ENCODE peak calls at places on chromosome 1, in six cellular contexts. O, Y, I, U, N and A are unnamed samples.
A peak's percentile ranks its signal among the peaks of the same experiment; 100 is the strongest.

GRCh38 chr1:209103135-209103534 is 480.4 kb upstream of the CAMK1G start:
- DNase-seq in O (peak; percentile 77), Y (no peak), I (no peak), U (no peak), N (no peak), A (no peak)

GRCh38 chr1:156154317-156154749 is 948 bp downstream of the SEMA4A start:
- DNase-seq in O (peak; percentile 37), Y (peak; percentile 88), I (peak; percentile 66), U (no peak), N (peak; percentile 69), A (no peak)

GRCh38 chr1:23530750-23531651 is at the start of gene E2F2:
- DNase-seq in O (peak; percentile 94), Y (peak; percentile 97), I (peak; percentile 93), U (peak; percentile 89), N (peak; percentile 81), A (peak; percentile 79)

GRCh38 chr1:114803001-114803400 is 22.5 kb upstream of the SIKE1 start:
- DNase-seq in O (no peak), Y (no peak), I (no peak), U (no peak), N (no peak), A (peak; percentile 2)

GRCh38 chr1:9228589-9228988 is 6.0 kb upstream of the H6PD start:
- DNase-seq in O (no peak), Y (no peak), I (no peak), U (no peak), N (no peak), A (no peak)

GRCh38 chr1:26744075-26744958 is 43.4 kb upstream of the PIGV start:
- DNase-seq in O (peak; percentile 77), Y (peak; percentile 97), I (peak; percentile 76), U (no peak), N (peak; percentile 74), A (no peak)

GRCh38 chr1:116987256-116987555 is 14.4 kb upstream of the CD101 start:
- DNase-seq in O (no peak), Y (no peak), I (no peak), U (no peak), N (no peak), A (no peak)

GRCh38 chr1:19169642-19170041 is 40.4 kb downstream of the UBR4 start:
- DNase-seq in O (no peak), Y (no peak), I (no peak), U (no peak), N (no peak), A (no peak)

GRCh38 chr1:202126426-202126825 is 3.7 kb downstream of the GPR37L1 start:
- DNase-seq in O (no peak), Y (no peak), I (no peak), U (no peak), N (no peak), A (no peak)

GRCh38 chr1:59473813-59474212 is 176.9 kb downstream of the FGGY start:
- DNase-seq in O (no peak), Y (no peak), I (no peak), U (no peak), N (no peak), A (no peak)

GRCh38 chr1:220544901-220545303 is 17.0 kb downstream of the MARK1 start:
- DNase-seq in O (peak; percentile 14), Y (peak; percentile 1), I (no peak), U (no peak), N (peak; percentile 39), A (no peak)

GRCh38 chr1:33634806-33635205 is 162.4 kb downstream of the ZSCAN20 start:
- DNase-seq in O (peak; percentile 60), Y (peak; percentile 26), I (peak; percentile 50), U (peak; percentile 66), N (peak; percentile 50), A (peak; percentile 18)

DNA sequence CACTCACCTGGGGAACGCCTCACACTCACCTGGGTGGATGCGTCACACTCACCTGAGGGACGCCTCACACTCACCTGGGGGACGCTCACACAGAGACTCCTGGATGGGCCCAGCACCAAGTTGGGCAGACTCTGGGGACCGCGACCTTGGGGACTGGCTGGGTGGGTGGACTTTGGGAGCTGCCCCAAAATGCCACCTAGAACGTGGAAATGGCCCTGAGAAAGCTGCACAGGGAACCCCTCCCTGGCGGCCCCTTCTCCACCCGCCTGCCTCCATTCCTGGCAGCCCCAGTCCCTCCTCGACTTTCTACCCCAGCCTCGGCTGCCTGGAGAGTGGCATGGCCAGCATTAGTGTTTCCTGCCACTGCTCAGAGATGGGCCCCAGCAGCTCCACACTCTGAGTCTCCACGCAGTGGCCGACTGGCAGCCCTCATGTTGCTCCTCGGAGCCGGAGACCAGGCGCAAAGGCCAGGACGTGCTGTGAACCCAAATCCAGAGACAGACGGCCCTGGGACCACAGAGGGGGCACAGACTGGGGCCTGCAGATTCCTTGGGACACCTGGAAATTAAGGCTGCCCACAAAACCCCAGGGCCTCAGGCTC is 46.5 kb upstream of the ACTRT2 start:
- DNase-seq in O (no peak), Y (no peak), I (no peak), U (no peak), N (no peak), A (no peak)
- H3K9me3 ChIP-seq in O (no peaks in the 10 kb centered on the region), Y (no peaks in the 10 kb centered on the region), I (no peaks in the 10 kb centered on the region), U (no peaks in the 10 kb centered on the region), N (no peaks in the 10 kb centered on the region), A (no peaks in the 10 kb centered on the region)

GRCh38 chr1:4267381-4268261 is 367.5 kb upstream of the C1orf174 start:
- DNase-seq in O (no peak), Y (peak; percentile 83), I (no peak), U (no peak), N (no peak), A (peak; percentile 27)

GRCh38 chr1:4268262-4268889 is 368.3 kb upstream of the C1orf174 start:
- DNase-seq in O (no peak), Y (no peak), I (no peak), U (no peak), N (no peak), A (no peak)

GRCh38 chr1:4270651-4271337 is 370.7 kb upstream of the C1orf174 start:
- DNase-seq in O (no peak), Y (no peak), I (no peak), U (no peak), N (no peak), A (no peak)

GRCh38 chr1:4271338-4271998 is 371.4 kb upstream of the C1orf174 start:
- DNase-seq in O (no peak), Y (no peak), I (no peak), U (no peak), N (no peak), A (no peak)

GRCh38 chr1:4268890-4269286 is 368.8 kb upstream of the C1orf174 start:
- DNase-seq in O (no peak), Y (no peak), I (no peak), U (no peak), N (no peak), A (no peak)
- H3K9me3 ChIP-seq in O (no peaks in the 10 kb centered on the region), Y (no peaks in the 10 kb centered on the region), I (no peaks in the 10 kb centered on the region), U (no peaks in the 10 kb centered on the region), N (no peaks in the 10 kb centered on the region), A (no peaks in the 10 kb centered on the region)

GRCh38 chr1:211371406-211372105 is 44.9 kb downstream of the TRAF5 start:
- DNase-seq in O (no peak), Y (no peak), I (no peak), U (no peak), N (no peak), A (no peak)
- H3K9me3 ChIP-seq in O (no peaks in the 10 kb centered on the region), Y (no peaks in the 10 kb centered on the region), I (no peaks in the 10 kb centered on the region), U (no peaks in the 10 kb centered on the region), N (no peaks in the 10 kb centered on the region), A (no peaks in the 10 kb centered on the region)

DNA sequence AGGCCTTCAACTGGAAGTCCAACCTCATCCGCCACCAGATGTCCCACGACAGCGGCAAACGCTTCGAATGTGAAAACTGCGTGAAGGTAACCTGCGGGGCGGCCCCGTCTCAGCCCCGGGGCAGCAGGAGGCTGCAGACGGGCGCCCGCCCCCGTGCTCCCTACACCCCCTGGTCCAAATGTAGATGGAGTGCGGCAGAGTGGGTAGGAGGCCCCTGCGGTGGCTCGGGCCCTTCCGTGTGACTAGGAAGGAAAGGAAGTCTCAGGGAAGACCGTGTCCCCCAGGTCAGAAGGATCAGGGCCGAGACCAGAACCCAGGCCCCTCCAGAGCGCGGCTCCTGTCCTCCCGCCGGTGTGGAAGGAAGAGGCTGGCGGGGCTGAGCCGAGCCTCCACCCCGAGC is 49.7 kb upstream of the ARHGEF16 start:
- DNase-seq in O (no peak), Y (no peak), I (no peak), U (no peak), N (no peak), A (no peak)
- H3K9me3 ChIP-seq in O (no peaks in the 10 kb centered on the region), Y (no peaks in the 10 kb centered on the region), I (no peaks in the 10 kb centered on the region), U (no peaks in the 10 kb centered on the region), N (no peaks in the 10 kb centered on the region), A (no peaks in the 10 kb centered on the region)

DNA sequence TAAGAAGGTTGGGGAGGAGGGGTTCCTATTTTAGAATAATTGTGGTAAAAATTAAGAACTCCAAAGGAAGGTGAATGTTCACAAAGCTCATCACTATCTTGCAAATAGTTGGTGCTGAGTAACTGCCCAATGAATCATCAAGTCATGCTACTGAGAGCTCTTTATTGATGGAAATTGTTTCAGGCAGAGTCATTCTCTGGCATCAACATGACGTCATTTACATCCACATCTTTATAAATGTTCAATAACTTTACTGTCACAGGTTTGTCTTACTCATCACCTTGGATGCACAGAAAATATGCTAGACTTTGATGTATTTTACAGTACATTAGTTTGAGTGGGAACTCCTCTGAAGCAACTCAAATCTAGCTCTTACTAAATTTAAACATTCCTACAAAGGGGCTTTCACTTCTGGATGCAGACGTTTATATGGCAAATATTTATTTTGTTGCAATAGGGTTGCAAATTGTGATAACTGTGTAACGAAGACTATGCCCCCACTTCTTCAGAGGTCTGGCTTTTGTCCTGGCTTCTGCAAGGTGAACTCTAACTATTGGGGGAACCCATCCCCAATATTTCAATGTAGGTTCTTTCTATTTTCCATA is 273.7 kb upstream of the AJAP1 start:
- DNase-seq in O (no peak), Y (no peak), I (no peak), U (no peak), N (no peak), A (peak; percentile 69)
- H3K9me3 ChIP-seq in O (no peaks in the 10 kb centered on the region), Y (peaks cover 16% of the 10 kb centered on the region), I (no peaks in the 10 kb centered on the region), U (no peaks in the 10 kb centered on the region), N (peaks cover 11% of the 10 kb centered on the region), A (peaks cover 27% of the 10 kb centered on the region)

GRCh38 chr1:4725416-4725815 is 71.0 kb downstream of the AJAP1 start:
- DNase-seq in O (no peak), Y (no peak), I (no peak), U (no peak), N (no peak), A (no peak)
- H3K9me3 ChIP-seq in O (no peaks in the 10 kb centered on the region), Y (no peaks in the 10 kb centered on the region), I (no peaks in the 10 kb centered on the region), U (no peaks in the 10 kb centered on the region), N (no peaks in the 10 kb centered on the region), A (no peaks in the 10 kb centered on the region)

GRCh38 chr1:107076846-107077245 is 20.4 kb downstream of the PRMT6 start:
- DNase-seq in O (no peak), Y (no peak), I (no peak), U (no peak), N (no peak), A (no peak)

DNA sequence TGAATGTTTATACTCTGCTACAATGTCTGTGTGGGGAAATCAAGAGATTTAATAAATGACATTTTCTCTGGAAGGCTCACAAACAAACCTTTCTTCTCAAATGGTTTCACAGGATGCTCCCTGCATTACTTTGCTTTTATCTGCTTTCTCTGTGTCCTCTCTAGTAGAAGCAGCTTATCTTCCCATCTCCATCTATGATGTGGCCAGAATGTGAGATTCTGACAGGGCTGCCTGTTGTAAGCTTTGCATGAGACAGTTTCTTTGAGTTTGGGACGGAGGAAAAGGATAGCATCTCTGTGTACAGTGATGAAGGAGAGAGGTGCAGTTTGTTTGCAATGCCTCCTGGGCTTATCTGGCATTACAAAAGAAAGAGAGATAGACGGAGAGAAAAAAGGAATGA is 24.6 kb downstream of the PRMT6 start:
- DNase-seq in O (no peak), Y (no peak), I (no peak), U (no peak), N (no peak), A (no peak)
- H3K9me3 ChIP-seq in O (no peaks in the 10 kb centered on the region), Y (no peaks in the 10 kb centered on the region), I (peaks cover 6% of the 10 kb centered on the region), U (no peaks in the 10 kb centered on the region), N (peaks cover 2% of the 10 kb centered on the region), A (no peaks in the 10 kb centered on the region)

GRCh38 chr1:73821520-73821919 is 376.5 kb downstream of the LRRIQ3 start:
- DNase-seq in O (no peak), Y (no peak), I (no peak), U (no peak), N (no peak), A (no peak)
- H3K9me3 ChIP-seq in O (no peaks in the 10 kb centered on the region), Y (no peaks in the 10 kb centered on the region), I (no peaks in the 10 kb centered on the region), U (no peaks in the 10 kb centered on the region), N (peaks cover 3% of the 10 kb centered on the region), A (no peaks in the 10 kb centered on the region)